ENCODE peak calls at places on chromosomes 6 and 20, in seven cellular contexts. E is stomach, P is heart left ventricle, K is Peyer's patch, V is A673, J is neuronal stem cell, N is A549. M is an unnamed sample. For H3K4me1, the result is how much of the 10 kb centered on the place peaks cover.

GRCh38 chr6:170088349-170088951 is 202.4 kb downstream of the DLL1 start:
- DNase-seq in E (peak), P (no peak), K (peak), V (no peak), J (no peak), N (no peak), M (no peak)

GRCh38 chr6:129671442-129672344 is 38.3 kb downstream of the ARHGAP18 start:
- DNase-seq in E (no peak), P (no peak), K (no peak), V (peak), J (no peak), N (no peak), M (peak)

GRCh38 chr6:41591859-41592502 is 45.8 kb downstream of the FOXP4 start:
- DNase-seq in E (peak), P (peak), K (peak), V (peak), J (peak), N (peak), M (peak)

GRCh38 chr6:152299336-152299735 is 337.8 kb downstream of the SYNE1 start:
- DNase-seq in E (no peak), P (no peak), K (no peak), V (no peak), J (no peak), N (no peak), M (no peak)

GRCh38 chr6:52535711-52536423 is 41.0 kb downstream of the TRAM2 start:
- DNase-seq in E (no peak), P (no peak), K (no peak), V (no peak), J (no peak), N (no peak), M (no peak)

GRCh38 chr6:25112207-25112874 is 166.8 kb upstream of the CARMIL1 start:
- DNase-seq in E (no peak), P (no peak), K (no peak), V (no peak), J (no peak), N (no peak), M (no peak)

GRCh38 chr20:4109587-4109986 is 94.2 kb upstream of the RNF24 start:
- DNase-seq in E (no peak), P (no peak), K (no peak), V (no peak), J (no peak), N (peak), M (no peak)

GRCh38 chr20:45405566-45406259 is 2.4 kb upstream of the DBNDD2 start:
- DNase-seq in E (no peak), P (peak), K (peak), V (no peak), J (peak), N (no peak), M (peak)

GRCh38 chr20:38617830-38618196 is 16.2 kb downstream of the ARHGAP40 start:
- DNase-seq in E (no peak), P (no peak), K (no peak), V (no peak), J (no peak), N (no peak), M (no peak)

GRCh38 chr20:25745100-25745499 is 48.4 kb upstream of the ZNF337 start:
- DNase-seq in E (no peak), P (no peak), K (no peak), V (no peak), J (no peak), N (no peak), M (no peak)

GRCh38 chr20:9110916-9111432 is 42.1 kb downstream of the PLCB4 start:
- DNase-seq in E (no peak), P (no peak), K (no peak), V (no peak), J (no peak), N (no peak), M (no peak)

GRCh38 chr6:6623553-6623952 is 35.0 kb downstream of the LY86 start:
- DNase-seq in E (no peak), P (no peak), K (no peak), V (no peak), J (no peak), N (no peak), M (no peak)

GRCh38 chr6:34519971-34520644 is 36.0 kb downstream of the SPDEF start:
- DNase-seq in E (no peak), P (no peak), K (no peak), V (no peak), J (no peak), N (no peak), M (no peak)

GRCh38 chr6:33672808-33673207 is 38.7 kb downstream of the UQCC2 start:
- DNase-seq in E (no peak), P (peak), K (peak), V (peak), J (no peak), N (peak), M (no peak)

GRCh38 chr6:144405173-144405572 is 120.0 kb downstream of the UTRN start:
- DNase-seq in E (no peak), P (no peak), K (no peak), V (peak), J (no peak), N (no peak), M (no peak)

GRCh38 chr6:98984102-98984501 is 36.4 kb upstream of the FBXL4 start:
- DNase-seq in E (no peak), P (no peak), K (no peak), V (no peak), J (no peak), N (no peak), M (no peak)

GRCh38 chr20:20017852-20018245 is 687 bp downstream of the NAA20 start:
- DNase-seq in E (no peak), P (no peak), K (no peak), V (peak), J (no peak), N (peak), M (peak)

GRCh38 chr6:32329141-32329540 is 42.6 kb downstream of the TSBP1 start:
- DNase-seq in E (no peak), P (no peak), K (no peak), V (no peak), J (no peak), N (no peak), M (no peak)

GRCh38 chr20:12180107-12180661 is 262.5 kb downstream of the BTBD3 start:
- DNase-seq in E (no peak), P (no peak), K (no peak), V (no peak), J (no peak), N (no peak), M (no peak)

GRCh38 chr6:72589096-72589495 is 32.8 kb upstream of the KCNQ5 start:
- DNase-seq in E (no peak), P (no peak), K (no peak), V (no peak), J (no peak), N (no peak), M (no peak)

GRCh38 chr6:97923249-97923648 is 640.2 kb upstream of the MMS22L start:
- DNase-seq in E (no peak), P (no peak), K (no peak), V (no peak), J (no peak), N (no peak), M (no peak)

GRCh38 chr6:79712144-79712543 is 81.0 kb downstream of the SH3BGRL2 start:
- DNase-seq in E (no peak), P (no peak), K (no peak), V (no peak), J (no peak), N (no peak), M (no peak)

GRCh38 chr6:39203804-39204495 is 25.3 kb downstream of the KCNK5 start:
- DNase-seq in E (peak), P (no peak), K (peak), V (no peak), J (no peak), N (peak), M (no peak)

GRCh38 chr6:133079901-133080300 is 161.3 kb upstream of the EYA4 start:
- DNase-seq in E (no peak), P (no peak), K (no peak), V (peak), J (no peak), N (no peak), M (no peak)

GRCh38 chr20:57693002-57693582 is 16.7 kb downstream of the PMEPA1 start:
- DNase-seq in E (peak), P (no peak), K (peak), V (no peak), J (no peak), N (no peak), M (no peak)
- H3K4me1 ChIP-seq in E (under half), P (half or more), K (under half), V (under half), J (under half), N (half or more), M (under half)

GRCh38 chr6:137802408-137803182 is 64.5 kb upstream of the TNFAIP3 start:
- DNase-seq in E (no peak), P (no peak), K (no peak), V (no peak), J (no peak), N (no peak), M (no peak)

GRCh38 chr6:137806914-137807682 is 60.0 kb upstream of the TNFAIP3 start:
- DNase-seq in E (no peak), P (no peak), K (no peak), V (no peak), J (no peak), N (no peak), M (no peak)

GRCh38 chr6:137808191-137808590 is 58.9 kb upstream of the TNFAIP3 start:
- DNase-seq in E (no peak), P (no peak), K (no peak), V (no peak), J (no peak), N (peak), M (no peak)

GRCh38 chr6:137804647-137805046 is 62.4 kb upstream of the TNFAIP3 start:
- DNase-seq in E (no peak), P (no peak), K (no peak), V (no peak), J (no peak), N (no peak), M (no peak)

DNA sequence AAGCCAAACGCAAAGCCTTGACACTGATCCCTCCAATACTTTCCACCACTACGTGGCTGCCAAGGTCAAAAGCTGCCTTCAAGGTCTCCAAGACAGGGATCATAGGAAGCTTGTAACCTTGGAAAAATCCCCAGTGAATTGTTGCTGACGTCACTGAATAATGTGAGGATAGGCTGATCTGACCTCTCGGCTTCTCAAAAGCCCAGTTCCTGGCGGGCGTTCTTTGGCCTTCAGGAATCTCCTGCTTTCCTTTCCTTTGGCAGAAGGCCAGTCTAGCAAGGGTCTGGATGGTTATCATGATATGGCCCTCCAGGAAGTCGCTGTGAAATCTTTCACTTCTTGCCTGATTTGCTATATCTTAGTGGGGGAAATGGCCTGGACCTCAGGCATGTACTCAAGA is 61.4 kb upstream of the TNFAIP3 start:
- DNase-seq in E (no peak), P (peak), K (no peak), V (no peak), J (no peak), N (no peak), M (no peak)
- H3K4me1 ChIP-seq in E (under half), P (under half), K (under half), V (under half), J (under half), N (under half), M (under half)

GRCh38 chr6:149354009-149354408 is 36.5 kb downstream of the TAB2 start:
- DNase-seq in E (no peak), P (no peak), K (no peak), V (no peak), J (no peak), N (no peak), M (no peak)
- H3K4me1 ChIP-seq in E (under half), P (under half), K (under half), V (under half), J (under half), N (under half), M (under half)

DNA sequence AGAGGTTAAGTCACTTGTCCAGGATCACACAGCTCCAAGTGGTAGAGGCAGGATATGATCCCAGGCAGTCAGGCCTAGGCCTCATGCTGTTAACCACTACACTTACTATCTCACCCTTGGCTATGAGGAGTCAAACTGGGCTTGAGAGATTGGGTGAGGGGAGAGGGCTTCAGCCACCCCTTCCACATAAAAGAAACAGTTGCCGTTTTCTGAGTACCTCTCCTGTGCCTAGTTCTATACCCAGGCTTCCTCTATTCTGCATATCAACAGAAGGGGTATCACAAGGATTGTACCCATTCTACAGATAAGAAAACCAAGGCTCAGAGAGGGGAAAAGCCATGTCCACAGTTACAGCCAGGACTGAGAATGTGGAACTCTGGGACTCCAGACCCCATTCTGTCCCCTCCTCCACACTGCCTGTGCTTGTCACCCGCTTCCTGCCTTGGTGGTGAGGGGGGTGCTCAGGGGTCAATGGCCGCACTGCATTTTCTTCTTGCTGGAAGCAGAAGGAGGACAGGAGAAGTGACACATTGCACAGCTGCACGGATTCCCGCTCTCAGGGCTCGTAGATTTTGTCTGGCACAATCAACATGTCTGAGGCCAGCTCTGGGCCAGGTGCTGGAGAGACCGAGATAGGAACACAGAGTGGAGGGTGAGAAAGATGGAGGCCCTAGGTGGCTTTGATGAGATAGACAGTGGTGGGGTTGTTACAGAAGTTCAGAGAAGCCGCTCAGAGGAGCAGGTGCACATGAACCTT is 108.4 kb upstream of the PTPN1 start:
- DNase-seq in E (no peak), P (no peak), K (no peak), V (no peak), J (no peak), N (no peak), M (no peak)
- H3K4me1 ChIP-seq in E (under half), P (half or more), K (under half), V (under half), J (under half), N (under half), M (under half)